ENCODE peak calls at places on chromosomes 3 and 15, in five cellular contexts. R is stimulated activated CD8-positive, alpha-beta memory T cell treated with anti-CD3 and anti-CD28 coated beads, Interleukin-7, amount 100 ng/mL, for 1 hour; I is hypothalamus; M is HCT116; K is ELR. S is an unnamed sample.

GRCh38 chr3:14505803-14506500 is 34.2 kb downstream of the GRIP2 start:
- DNase-seq in R (no peak), I (no peak), M (no peak), K (no peak), S (no peak)

GRCh38 chr3:170226426-170226960 is 4.3 kb downstream of the PRKCI start:
- DNase-seq in R (no peak), I (no peak), M (no peak), K (no peak), S (no peak)

GRCh38 chr3:98027084-98027445 is 8.1 kb downstream of the GABRR3 start:
- DNase-seq in R (no peak), I (no peak), M (no peak), K (no peak), S (no peak)

GRCh38 chr15:101455291-101455916 is 34.1 kb downstream of the PCSK6 start:
- DNase-seq in R (no peak), I (no peak), M (no peak), K (peak; percentile 2), S (no peak)

GRCh38 chr3:172287811-172288477 is 160.3 kb downstream of the GHSR start:
- DNase-seq in R (no peak), I (no peak), M (no peak), K (no peak), S (no peak)

GRCh38 chr3:161314836-161315391 is 56.4 kb downstream of the SPTSSB start:
- DNase-seq in R (no peak), I (no peak), M (no peak), K (peak; percentile 20), S (no peak)

GRCh38 chr3:63912768-63913588 is 795 bp upstream of the SCAANT1 start:
- DNase-seq in R (no peak), I (peak; percentile 3), M (peak; percentile 32), K (peak; percentile 74), S (peak; percentile 54)

GRCh38 chr3:158152186-158152585 is 42.3 kb downstream of the RSRC1 start:
- DNase-seq in R (no peak), I (no peak), M (no peak), K (peak; percentile 71), S (no peak)

GRCh38 chr3:58036287-58037032 is 28.2 kb downstream of the FLNB start:
- DNase-seq in R (no peak), I (no peak), M (no peak), K (no peak), S (no peak)

GRCh38 chr3:29693863-29694262 is 413.0 kb downstream of the RBMS3 start:
- DNase-seq in R (no peak), I (no peak), M (peak; percentile 7), K (peak; percentile 93), S (peak; percentile 85)

GRCh38 chr3:61734980-61735731 is 173.8 kb downstream of the PTPRG start:
- DNase-seq in R (no peak), I (no peak), M (no peak), K (no peak), S (no peak)

GRCh38 chr3:184568918-184569829 is 7.6 kb downstream of the EPHB3 start:
- DNase-seq in R (no peak), I (peak; percentile 59), M (no peak), K (peak; percentile 68), S (no peak)

GRCh38 chr3:194489736-194490612 is 3.2 kb upstream of the ATP13A3 start:
- DNase-seq in R (no peak), I (no peak), M (no peak), K (peak; percentile 63), S (no peak)

GRCh38 chr3:71069797-71070196 is 513.7 kb downstream of the FOXP1 start:
- DNase-seq in R (peak; percentile 39), I (no peak), M (no peak), K (peak; percentile 70), S (peak; percentile 73)

GRCh38 chr3:52233968-52234367 is 5.0 kb downstream of the TWF2 start:
- DNase-seq in R (no peak), I (peak; percentile 36), M (no peak), K (no peak), S (no peak)

GRCh38 chr15:99495430-99496301 is 70.1 kb upstream of the MEF2A start:
- DNase-seq in R (no peak), I (no peak), M (no peak), K (no peak), S (no peak)

GRCh38 chr3:16927485-16927884 is 42.7 kb downstream of the PLCL2 start:
- DNase-seq in R (no peak), I (no peak), M (no peak), K (no peak), S (no peak)

GRCh38 chr15:76964157-76964556 is 30.8 kb upstream of the PSTPIP1 start:
- DNase-seq in R (no peak), I (no peak), M (no peak), K (peak; percentile 29), S (no peak)

GRCh38 chr3:61997112-61997511 is 376.2 kb downstream of the FEZF2 start:
- DNase-seq in R (no peak), I (no peak), M (no peak), K (peak; percentile 27), S (no peak)

GRCh38 chr3:97882975-97883598 is 61.3 kb downstream of the CRYBG3 start:
- DNase-seq in R (no peak), I (no peak), M (no peak), K (peak; percentile 69), S (no peak)

GRCh38 chr15:62711691-62712454 is 330.7 kb upstream of the TPM1 start:
- DNase-seq in R (no peak), I (no peak), M (no peak), K (peak; percentile 20), S (no peak)

GRCh38 chr3:66432767-66433521 is 67.9 kb downstream of the LRIG1 start:
- DNase-seq in R (no peak), I (no peak), M (no peak), K (no peak), S (no peak)

GRCh38 chr15:60574801-60575631 is 96.1 kb upstream of the ICE2 start:
- DNase-seq in R (no peak), I (no peak), M (no peak), K (no peak), S (no peak)

GRCh38 chr15:53203454-53203853 is 413.3 kb upstream of the ONECUT1 start:
- DNase-seq in R (no peak), I (no peak), M (no peak), K (no peak), S (no peak)

GRCh38 chr3:192917508-192918274 is at the start of gene MB21D2:
- DNase-seq in R (no peak), I (peak; percentile 82), M (peak; percentile 69), K (peak; percentile 91), S (peak; percentile 66)

GRCh38 chr15:81531141-81531592 is 157.2 kb upstream of the TMC3 start:
- DNase-seq in R (no peak), I (no peak), M (no peak), K (peak; percentile 4), S (no peak)

S was measured in A549.